ENCODE peak calls at places on chromosomes 5 and 9, in four cellular contexts. I is SK-N-SH, O is GM12891, S is K562. G is an unnamed sample.
A peak's percentile ranks its signal among the peaks of the same experiment; 100 is the strongest.

GRCh38 chr5:21701317-21701716 is 1151.8 kb downstream of the CDH12 start:
- DNase-seq in I (no peak), O (no peak), S (no peak), G (no peak)

GRCh38 chr9:124291801-124292396 is 34.1 kb downstream of the NEK6 start:
- DNase-seq in I (no peak), O (no peak), S (no peak), G (peak; percentile 64)

GRCh38 chr5:157476699-157477408 is 16.8 kb downstream of the NIPAL4 start:
- DNase-seq in I (peak; percentile 85), O (peak; percentile 51), S (peak; percentile 75), G (no peak)

GRCh38 chr9:133578524-133579230 is 30.5 kb downstream of the FAM163B start:
- DNase-seq in I (no peak), O (no peak), S (no peak), G (no peak)

GRCh38 chr5:176732306-176732705 is 78.1 kb upstream of the UNC5A start:
- DNase-seq in I (no peak), O (no peak), S (no peak), G (no peak)

GRCh38 chr5:138533973-138534941 is 8.8 kb downstream of the ETF1 start:
- DNase-seq in I (no peak), O (no peak), S (no peak), G (no peak)

GRCh38 chr5:132065951-132066701 is 5.7 kb downstream of the IL3 start:
- DNase-seq in I (no peak), O (no peak), S (no peak), G (no peak)

GRCh38 chr5:6328173-6328572 is 50.2 kb downstream of the MED10 start:
- DNase-seq in I (no peak), O (no peak), S (peak; percentile 56), G (no peak)

GRCh38 chr5:168179185-168179584 is 112.3 kb upstream of the WWC1 start:
- DNase-seq in I (no peak), O (no peak), S (no peak), G (no peak)

GRCh38 chr9:37926737-37927590 is 23.0 kb upstream of the SLC25A51 start:
- DNase-seq in I (no peak), O (no peak), S (no peak), G (no peak)

GRCh38 chr5:17157916-17158529 is 59.4 kb upstream of the BASP1 start:
- DNase-seq in I (no peak), O (no peak), S (no peak), G (no peak)

GRCh38 chr5:176716320-176716719 is 69.0 kb downstream of the TSPAN17 start:
- DNase-seq in I (peak; percentile 66), O (no peak), S (peak; percentile 20), G (no peak)

GRCh38 chr9:94181782-94182181 is 77.3 kb upstream of the ZNF169 start:
- DNase-seq in I (no peak), O (no peak), S (no peak), G (no peak)

GRCh38 chr9:115614326-115614725 is 496.4 kb upstream of the TNC start:
- DNase-seq in I (no peak), O (no peak), S (no peak), G (no peak)

GRCh38 chr9:61671276-61671973 is 481.6 kb downstream of the SPATA31A7 start:
- DNase-seq in I (peak; percentile 38), O (no peak), S (no peak), G (no peak)

GRCh38 chr5:64872044-64872443 is 103.3 kb downstream of the CWC27 start:
- DNase-seq in I (no peak), O (no peak), S (no peak), G (no peak)

GRCh38 chr5:137632716-137633115 is 103.2 kb downstream of the KLHL3 start:
- DNase-seq in I (no peak), O (no peak), S (no peak), G (no peak)

GRCh38 chr5:10511741-10512640 is 51.9 kb upstream of the ANKRD33B start:
- DNase-seq in I (no peak), O (no peak), S (no peak), G (no peak)

GRCh38 chr9:91192785-91193657 is 168.7 kb downstream of the AUH start:
- DNase-seq in I (peak; percentile 75), O (no peak), S (peak; percentile 91), G (no peak)

GRCh38 chr9:68690088-68690487 is 15.0 kb upstream of the PIP5K1B start:
- DNase-seq in I (no peak), O (no peak), S (peak; percentile 30), G (no peak)

GRCh38 chr5:82307431-82307830 is 29.3 kb upstream of the RPS23 start:
- DNase-seq in I (no peak), O (no peak), S (no peak), G (no peak)

GRCh38 chr5:137580030-137580429 is 80.9 kb upstream of the SPOCK1 start:
- DNase-seq in I (no peak), O (no peak), S (peak; percentile 4), G (no peak)

GRCh38 chr5:41071975-41072374 is 833 bp upstream of the MROH2B start:
- DNase-seq in I (no peak), O (no peak), S (no peak), G (no peak)

GRCh38 chr9:95552814-95553546 is 36.2 kb upstream of the PTCH1 start:
- DNase-seq in I (no peak), O (no peak), S (peak; percentile 12), G (no peak)

GRCh38 chr5:6480133-6481051 is 31.7 kb downstream of the UBE2QL1 start:
- DNase-seq in I (no peak), O (no peak), S (peak; percentile 15), G (peak; percentile 40)

GRCh38 chr9:125521462-125522327 is 185.3 kb downstream of the MAPKAP1 start:
- DNase-seq in I (no peak), O (no peak), S (no peak), G (no peak)

GRCh38 chr9:129724456-129725190 is 28.2 kb downstream of the PTGES start:
- DNase-seq in I (peak; percentile 26), O (no peak), S (no peak), G (no peak)

GRCh38 chr5:6343951-6344596 is 34.3 kb downstream of the MED10 start:
- DNase-seq in I (no peak), O (no peak), S (no peak), G (no peak)

DNA sequence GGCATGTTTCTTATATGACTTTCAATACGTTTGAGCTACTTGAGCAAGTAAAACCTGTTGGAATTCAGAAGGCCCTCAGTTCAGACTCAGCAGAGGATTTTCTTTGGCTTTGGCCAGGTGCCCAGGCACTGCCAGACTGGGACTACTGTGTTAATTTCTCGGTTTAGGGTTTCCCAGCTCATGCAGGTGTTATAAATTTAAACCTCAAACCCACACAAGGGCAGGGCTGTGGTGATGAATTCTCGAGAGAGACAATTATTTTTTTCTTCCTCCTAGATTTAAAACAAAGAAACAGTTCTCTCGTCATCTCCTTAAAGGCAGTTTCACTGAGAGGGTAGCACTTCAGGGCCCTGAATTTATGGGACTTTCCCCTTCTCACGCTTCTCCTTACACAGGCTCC is 406.0 kb upstream of the PIK3R1 start:
- DNase-seq in I (no peak), O (no peak), S (no peak), G (no peak)
- TF ChIP-seq TAF1 in I (no peak), O (no peak), S (no peak), G (no peak)

GRCh38 chr5:74685979-74686631 is 1.1 kb downstream of the HEXB start:
- DNase-seq in I (peak; percentile 21), O (peak; percentile 28), S (peak; percentile 64), G (peak; percentile 19)
- TF ChIP-seq TAF1 in I (no peak), O (no peak), S (peak; percentile 24), G (no peak)

GRCh38 chr5:1040571-1040970 is 32.0 kb downstream of the NKD2 start:
- DNase-seq in I (no peak), O (no peak), S (no peak), G (no peak)

GRCh38 chr5:1043327-1043726 is 34.7 kb downstream of the NKD2 start:
- DNase-seq in I (no peak), O (no peak), S (no peak), G (no peak)

GRCh38 chr5:1039706-1040260 is 31.2 kb downstream of the NKD2 start:
- DNase-seq in I (no peak), O (no peak), S (no peak), G (no peak)

GRCh38 chr5:1042626-1043025 is 34.0 kb downstream of the NKD2 start:
- DNase-seq in I (no peak), O (no peak), S (no peak), G (no peak)

DNA sequence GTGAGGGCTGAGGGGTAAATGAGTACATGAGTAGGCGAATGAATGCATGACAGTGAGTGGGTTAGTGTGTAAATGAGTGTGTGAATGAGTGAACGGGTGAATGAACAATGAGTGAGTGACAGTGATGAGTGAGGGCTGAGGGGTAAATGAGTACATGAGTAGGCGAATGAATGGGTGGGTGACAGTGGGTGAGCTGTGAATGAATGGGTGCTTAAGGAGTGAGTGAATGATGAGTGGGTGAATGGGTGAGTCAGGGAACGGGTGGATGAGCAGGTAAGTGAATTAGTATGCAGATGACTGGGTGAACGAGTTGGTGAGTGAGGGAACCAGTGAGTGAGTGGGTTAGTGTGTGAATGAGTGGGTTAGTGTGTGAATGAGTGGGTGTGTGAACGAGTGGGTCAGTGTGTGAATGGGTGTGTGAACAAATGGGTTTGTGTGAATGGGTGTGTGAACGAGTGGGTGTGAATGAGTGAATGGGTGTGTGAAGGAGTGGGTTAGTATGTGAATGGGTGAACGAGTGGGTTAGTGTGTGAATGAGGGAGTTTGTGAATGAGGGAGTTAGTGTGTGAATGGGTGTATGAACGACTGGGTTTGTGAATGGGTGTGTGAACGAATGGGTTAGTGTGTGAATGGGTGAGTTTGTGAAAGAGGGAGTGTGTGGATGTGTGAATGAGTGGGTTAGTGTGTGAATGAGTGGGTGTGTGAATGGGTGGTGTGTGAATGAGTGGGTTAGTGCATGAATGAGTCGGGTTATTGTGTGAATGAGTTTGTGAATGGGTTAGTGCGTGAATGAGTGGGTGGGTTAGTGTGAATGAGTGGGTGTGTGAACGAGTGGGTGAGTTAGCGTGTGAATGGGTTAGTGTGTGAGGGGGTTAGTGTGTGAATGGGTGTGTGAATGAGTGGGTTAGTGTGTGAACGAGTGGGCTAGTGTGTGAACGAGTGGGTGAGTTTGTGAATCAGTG is 32.9 kb downstream of the NKD2 start:
- DNase-seq in I (no peak), O (no peak), S (no peak), G (no peak)
- TF ChIP-seq TAF1 in I (no peak), O (no peak), S (no peak), G (no peak)

DNA sequence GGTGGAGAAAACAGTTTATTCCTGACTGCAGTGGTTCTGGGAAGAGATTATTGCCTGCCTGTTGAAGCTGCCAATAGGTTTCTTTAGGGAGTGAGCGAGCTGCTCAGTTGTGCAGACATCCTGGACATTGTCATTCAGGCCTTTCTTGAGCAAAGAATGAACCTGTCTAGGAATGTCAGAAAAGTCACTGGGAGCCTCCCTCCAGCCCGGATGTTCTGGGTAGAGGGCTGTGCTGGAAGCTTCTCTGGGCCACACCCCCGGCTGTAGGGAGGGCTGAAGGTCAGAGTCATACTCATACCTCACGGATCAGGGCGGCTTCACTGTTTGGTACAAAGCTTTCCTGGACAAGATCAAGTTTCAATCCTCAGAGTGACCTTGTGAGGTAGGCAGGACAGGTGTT is 33.4 kb upstream of the TBC1D2 start:
- DNase-seq in I (no peak), O (no peak), S (peak; percentile 38), G (no peak)
- TF ChIP-seq TAF1 in I (no peak), O (no peak), S (no peak), G (no peak)

DNA sequence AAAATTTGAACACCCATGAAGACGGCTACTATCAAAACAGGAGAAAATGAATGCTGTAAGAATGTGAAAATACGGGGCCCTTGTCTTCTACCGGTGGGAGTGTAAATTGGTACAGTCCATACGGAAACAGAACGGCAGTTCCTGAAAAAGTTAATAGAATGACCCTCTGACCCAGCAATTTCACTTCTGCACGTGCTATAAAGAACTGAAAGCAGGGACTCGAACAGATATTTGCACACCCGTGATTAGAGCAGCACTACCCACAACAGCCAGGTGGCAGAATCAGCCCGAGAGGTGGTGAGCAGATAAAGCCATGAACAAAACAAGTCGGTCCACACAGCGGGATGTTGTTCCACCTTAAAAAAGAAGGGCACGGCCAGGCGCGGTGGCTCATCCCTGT is 22.6 kb upstream of the SLC12A7 start:
- DNase-seq in I (no peak), O (no peak), S (no peak), G (no peak)
- TF ChIP-seq TAF1 in I (no peak), O (no peak), S (no peak), G (no peak)